ENCODE peak calls at places on chromosome 1, in seven cellular contexts. M is lower lobe of right lung, C is A549, X is mammary epithelial cell, V is left lung, J is adrenal gland, T is heart right ventricle. L is an unnamed sample.
A peak's percentile ranks its signal among the peaks of the same experiment; 100 is the strongest.

GRCh38 chr1:209199822-209200221 is 383.7 kb upstream of the CAMK1G start:
- DNase-seq in M (no peak), C (no peak), X (no peak), V (no peak), J (no peak), T (no peak), L (no peak)

GRCh38 chr1:29328897-29329775 is 92.8 kb downstream of the PTPRU start:
- DNase-seq in M (no peak), C (no peak), X (no peak), V (no peak), J (no peak), T (no peak), L (no peak)

GRCh38 chr1:164504699-164505098 is 54.3 kb upstream of the PBX1 start:
- DNase-seq in M (no peak), C (no peak), X (peak; percentile 35), V (no peak), J (no peak), T (no peak), L (no peak)

GRCh38 chr1:18794561-18794960 is 64.9 kb downstream of the TAS1R2 start:
- DNase-seq in M (no peak), C (peak; percentile 22), X (no peak), V (no peak), J (no peak), T (no peak), L (no peak)

GRCh38 chr1:206555473-206555935 is 48.2 kb downstream of the RASSF5 start:
- DNase-seq in M (no peak), C (no peak), X (no peak), V (no peak), J (peak; percentile 82), T (peak; percentile 50), L (no peak)

GRCh38 chr1:19113362-19114092 is 96.5 kb downstream of the UBR4 start:
- DNase-seq in M (no peak), C (peak; percentile 59), X (peak; percentile 50), V (no peak), J (peak; percentile 53), T (no peak), L (no peak)

GRCh38 chr1:110185181-110185580 is 24.9 kb upstream of the KCNC4 start:
- DNase-seq in M (no peak), C (no peak), X (no peak), V (no peak), J (no peak), T (peak; percentile 32), L (no peak)

GRCh38 chr1:185376840-185377635 is 60.0 kb upstream of the IVNS1ABP start:
- DNase-seq in M (no peak), C (no peak), X (peak; percentile 12), V (no peak), J (no peak), T (no peak), L (no peak)

DNA sequence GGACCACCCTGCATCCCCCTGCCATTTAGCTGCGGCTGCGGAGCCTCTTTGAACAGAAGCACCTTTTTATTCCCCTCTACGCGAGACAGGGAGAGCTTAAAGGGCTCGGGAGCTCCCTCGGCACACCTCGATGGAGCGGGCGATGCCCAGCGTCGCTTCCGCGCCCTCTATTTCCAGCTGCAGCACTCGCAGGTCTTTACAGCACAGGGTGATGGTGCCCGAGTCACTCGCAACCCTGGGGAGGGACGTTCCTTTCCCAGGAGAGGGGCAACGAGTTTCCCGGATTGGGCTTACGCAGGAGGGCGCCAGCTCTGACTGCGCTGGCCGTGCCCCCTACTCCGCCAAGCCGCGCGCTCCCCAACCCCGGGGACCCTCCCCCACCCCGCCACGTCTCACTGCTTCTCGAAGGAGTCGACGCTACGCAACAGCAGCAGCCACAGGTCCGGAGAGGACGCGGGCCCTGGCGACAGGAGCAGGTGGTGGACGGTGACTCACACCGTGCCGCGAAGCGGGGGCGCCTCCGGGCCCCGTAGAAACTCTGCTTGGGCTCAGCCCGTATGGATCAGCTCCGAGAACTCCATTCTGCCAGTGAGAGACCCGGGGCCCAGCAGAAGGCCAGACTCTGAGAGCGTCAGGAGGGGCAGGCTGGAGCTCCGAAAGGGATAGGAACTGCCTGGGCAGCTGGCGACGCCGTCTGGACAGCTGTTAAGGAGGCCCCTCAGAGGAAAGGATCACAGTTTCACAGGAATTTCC is 5.8 kb upstream of the FAM167B start:
- DNase-seq in M (peak; percentile 64), C (peak; percentile 42), X (no peak), V (peak; percentile 86), J (peak; percentile 87), T (peak; percentile 56), L (peak; percentile 91)
- H3K27ac ChIP-seq in M (peak overlapping the region; percentile 76), C (peak overlapping the region; percentile 79), X (no peak overlapping the region), V (peak overlapping the region; percentile 78), J (peak overlapping the region; percentile 83), T (peak overlapping the region; percentile 81), L (peak overlapping the region; percentile 59)

GRCh38 chr1:43147625-43148319 is 24.3 kb downstream of the EBNA1BP2 start:
- DNase-seq in M (peak; percentile 86), C (no peak), X (peak; percentile 66), V (peak; percentile 89), J (peak; percentile 86), T (peak; percentile 69), L (peak; percentile 78)
- H3K4me3 ChIP-seq in M (peak overlapping the region; percentile 39), C (peak overlapping the region; percentile 47), X (peak overlapping the region; percentile 37), V (peak overlapping the region; percentile 9), J (no peak overlapping the region), T (peak overlapping the region; percentile 21), L (peak overlapping the region; percentile 60)

DNA sequence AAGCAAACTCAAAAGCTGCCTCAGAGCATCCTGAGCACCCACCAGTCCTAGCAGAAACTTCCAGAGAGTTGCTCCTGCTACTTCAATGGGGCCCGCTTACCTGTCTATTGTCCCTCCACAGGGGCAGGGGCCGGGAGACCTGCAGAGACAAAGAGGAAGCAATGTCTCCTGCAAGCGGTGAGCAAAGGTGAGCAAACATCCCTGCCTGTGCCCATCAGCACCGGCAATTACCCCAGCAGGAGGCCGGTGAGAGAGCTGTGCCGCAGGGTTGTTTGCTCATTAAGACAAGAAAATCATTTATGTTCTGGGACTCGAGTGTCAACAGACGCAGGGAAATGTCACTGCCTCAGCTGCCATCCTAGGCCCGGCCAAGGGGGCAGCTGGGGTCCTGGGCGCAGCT is 53.8 kb upstream of the TARDBP start:
- DNase-seq in M (no peak), C (no peak), X (no peak), V (no peak), J (no peak), T (no peak), L (no peak)
- H3K27ac ChIP-seq in M (no peak overlapping the region), C (no peak overlapping the region), X (no peak overlapping the region), V (no peak overlapping the region), J (no peak overlapping the region), T (no peak overlapping the region), L (no peak overlapping the region)

DNA sequence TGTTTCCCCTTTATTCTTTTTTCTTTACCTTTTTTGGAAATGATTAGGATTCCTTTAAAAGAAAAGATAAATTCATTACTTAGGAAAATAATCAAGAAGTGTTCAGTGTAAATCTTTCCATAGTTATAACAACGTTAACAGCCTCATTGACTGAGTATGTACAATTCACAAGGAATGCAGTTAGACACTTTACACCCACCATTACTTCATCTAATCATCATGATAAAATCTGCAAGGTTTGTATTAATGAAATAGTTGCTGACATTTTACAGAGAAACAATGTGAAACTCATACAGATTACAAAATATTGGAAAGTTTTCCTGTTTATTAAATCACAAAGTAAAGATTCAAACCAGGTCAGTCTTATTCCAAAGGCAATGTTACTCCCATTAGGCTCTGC is 59.3 kb upstream of the NEGR1 start:
- DNase-seq in M (no peak), C (no peak), X (peak; percentile 12), V (no peak), J (no peak), T (no peak), L (no peak)
- H3K4me3 ChIP-seq in M (no peak overlapping the region), C (no peak overlapping the region), X (no peak overlapping the region), V (no peak overlapping the region), J (no peak overlapping the region), T (no peak overlapping the region), L (no peak overlapping the region)

GRCh38 chr1:89965203-89965900 is 29.6 kb upstream of the ZNF326 start:
- DNase-seq in M (no peak), C (no peak), X (no peak), V (no peak), J (no peak), T (no peak), L (no peak)

GRCh38 chr1:89971600-89971999 is 23.3 kb upstream of the ZNF326 start:
- DNase-seq in M (no peak), C (no peak), X (peak; percentile 47), V (no peak), J (no peak), T (no peak), L (no peak)

GRCh38 chr1:89962742-89963075 is 32.2 kb upstream of the ZNF326 start:
- DNase-seq in M (no peak), C (no peak), X (no peak), V (no peak), J (no peak), T (no peak), L (no peak)

GRCh38 chr1:89962024-89962741 is 32.7 kb upstream of the ZNF326 start:
- DNase-seq in M (no peak), C (no peak), X (no peak), V (no peak), J (no peak), T (no peak), L (no peak)

DNA sequence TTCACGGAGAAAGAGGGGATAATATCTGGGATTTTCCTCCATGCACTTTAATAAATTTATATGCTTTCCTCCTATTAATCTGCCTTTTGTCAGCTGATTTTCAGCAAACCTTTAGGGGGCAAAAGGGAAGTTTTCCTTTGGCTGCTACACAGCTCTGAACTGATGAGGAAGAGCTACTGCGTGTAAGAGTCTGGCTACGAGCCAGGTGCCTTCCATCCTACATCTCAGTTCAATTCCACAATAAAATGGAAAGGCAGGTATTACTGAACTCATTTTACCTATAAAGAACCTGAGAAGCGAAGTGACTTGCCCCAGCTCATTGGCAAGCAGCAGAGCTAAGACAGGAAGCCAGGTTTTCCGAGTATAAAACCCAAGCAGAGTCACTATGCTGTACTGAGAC is 28.2 kb upstream of the ZNF326 start:
- DNase-seq in M (no peak), C (no peak), X (no peak), V (no peak), J (no peak), T (no peak), L (no peak)
- H3K27ac ChIP-seq in M (no peak overlapping the region), C (no peak overlapping the region), X (no peak overlapping the region), V (no peak overlapping the region), J (no peak overlapping the region), T (no peak overlapping the region), L (no peak overlapping the region)

GRCh38 chr1:212291505-212292134 is 6.4 kb downstream of the PPP2R5A start:
- DNase-seq in M (no peak), C (peak; percentile 66), X (peak; percentile 50), V (no peak), J (no peak), T (no peak), L (no peak)
- H3K4me3 ChIP-seq in M (peak overlapping the region; percentile 91), C (no peak overlapping the region), X (no peak overlapping the region), V (no peak overlapping the region), J (no peak overlapping the region), T (no peak overlapping the region), L (no peak overlapping the region)

GRCh38 chr1:68168545-68169065 is 63.7 kb downstream of the WLS start:
- DNase-seq in M (no peak), C (no peak), X (no peak), V (no peak), J (no peak), T (no peak), L (no peak)

GRCh38 chr1:68165665-68166064 is 66.7 kb downstream of the WLS start:
- DNase-seq in M (no peak), C (no peak), X (no peak), V (no peak), J (no peak), T (no peak), L (no peak)

GRCh38 chr1:68164970-68165369 is 67.4 kb downstream of the WLS start:
- DNase-seq in M (no peak), C (no peak), X (no peak), V (no peak), J (no peak), T (no peak), L (no peak)

GRCh38 chr1:68167211-68167610 is 65.1 kb downstream of the WLS start:
- DNase-seq in M (no peak), C (no peak), X (no peak), V (no peak), J (no peak), T (no peak), L (no peak)

GRCh38 chr1:68166348-68166747 is 66.0 kb downstream of the WLS start:
- DNase-seq in M (no peak), C (no peak), X (no peak), V (no peak), J (no peak), T (no peak), L (no peak)
- H3K27ac ChIP-seq in M (no peak overlapping the region), C (no peak overlapping the region), X (no peak overlapping the region), V (no peak overlapping the region), J (no peak overlapping the region), T (no peak overlapping the region), L (no peak overlapping the region)

L was measured in aorta.